ENCODE peak calls at places on chromosomes 11 and 22, in four cellular contexts. N is NCI-H774; F is stimulated activated naive CD4-positive, alpha-beta T cell treated with Interleukin-2 at 50 U/mL for 16 hours; X is activated gamma-delta T cell treated with Interleukin-2 at 50 U/mL for 16 hours. Q is an unnamed sample.

GRCh38 chr22:46537221-46537945 is at the start of gene CELSR1:
- DNase-seq in F (peak), N (no peak), X (no peak), Q (peak)

GRCh38 chr11:129695543-129696308 is 119.9 kb upstream of the TMEM45B start:
- DNase-seq in X (peak), N (peak), F (peak), Q (peak)

GRCh38 chr11:27613670-27613950 is 86.6 kb downstream of the BDNF start:
- DNase-seq in X (no peak), F (no peak), N (no peak), Q (no peak)

GRCh38 chr11:60429272-60429671 is at the start of gene MS4A5:
- DNase-seq in F (no peak), X (no peak), N (no peak), Q (no peak)

GRCh38 chr11:93221539-93221938 is 23.7 kb upstream of the SLC36A4 start:
- DNase-seq in X (no peak), F (no peak), N (peak), Q (no peak)

GRCh38 chr22:37843746-37844089 is 416 bp downstream of the ANKRD54 start:
- DNase-seq in N (no peak), F (peak), X (peak), Q (peak)

GRCh38 chr11:10450451-10451398 is 4.3 kb upstream of the AMPD3 start:
- DNase-seq in N (peak), X (peak), F (peak), Q (peak)

GRCh38 chr11:64643258-64643881 is 52.4 kb downstream of the SLC22A12 start:
- DNase-seq in X (no peak), N (no peak), F (no peak), Q (no peak)

GRCh38 chr11:42315846-42316245 is 856.4 kb upstream of the LRRC4C start:
- DNase-seq in F (no peak), X (no peak), N (no peak), Q (no peak)

GRCh38 chr11:20388096-20389055 is 860 bp downstream of the PRMT3 start:
- DNase-seq in X (no peak), F (no peak), N (no peak), Q (no peak)

GRCh38 chr11:122650619-122651018 is 4.9 kb upstream of the UBASH3B start:
- DNase-seq in X (no peak), N (no peak), F (no peak), Q (no peak)

GRCh38 chr11:96342131-96342970 is 644 bp downstream of the MAML2 start:
- DNase-seq in N (no peak), F (no peak), X (no peak), Q (no peak)

GRCh38 chr22:36902143-36902911 is 11.1 kb upstream of the CSF2RB start:
- DNase-seq in F (no peak), N (no peak), X (no peak), Q (no peak)

GRCh38 chr11:74142624-74143023 is 28.2 kb downstream of the C2CD3 start:
- DNase-seq in X (no peak), N (no peak), F (no peak), Q (no peak)

GRCh38 chr11:62721994-62722393 is 5.3 kb downstream of the HNRNPUL2 start:
- DNase-seq in F (no peak), N (no peak), X (no peak), Q (no peak)

GRCh38 chr11:131668867-131669780 is 298.7 kb downstream of the NTM start:
- DNase-seq in F (no peak), X (no peak), N (no peak), Q (peak)

GRCh38 chr11:95132956-95133355 is 43.3 kb downstream of the ENDOD1 start:
- DNase-seq in N (no peak), X (no peak), F (no peak), Q (no peak)

GRCh38 chr11:19370100-19370861 is 129.5 kb upstream of the E2F8 start:
- DNase-seq in N (no peak), F (no peak), X (no peak), Q (no peak)

GRCh38 chr11:84372366-84372765 is 1086.2 kb upstream of the CCDC90B start:
- DNase-seq in N (no peak), F (no peak), X (no peak), Q (no peak)

GRCh38 chr11:16028406-16028805 is 327.9 kb downstream of the SOX6 start:
- DNase-seq in F (no peak), N (no peak), X (no peak), Q (no peak)

GRCh38 chr22:36764060-36764459 is 11.9 kb downstream of the IFT27 start:
- DNase-seq in X (no peak), N (no peak), F (no peak), Q (no peak)

GRCh38 chr22:29339381-29340235 is 24.1 kb upstream of the RASL10A start:
- DNase-seq in F (no peak), N (no peak), X (no peak), Q (no peak)

GRCh38 chr22:37178350-37179125 is 9.5 kb downstream of the C1QTNF6 start:
- DNase-seq in X (no peak), N (no peak), F (no peak), Q (no peak)

GRCh38 chr11:34266987-34267386 is 90.8 kb downstream of the ABTB2 start:
- DNase-seq in N (no peak), F (no peak), X (no peak), Q (no peak)

GRCh38 chr11:39678996-39679395 is 1780.5 kb downstream of the LRRC4C start:
- DNase-seq in F (no peak), X (no peak), N (no peak), Q (no peak)

GRCh38 chr11:19881185-19881584 is 168.5 kb downstream of the NAV2 start:
- DNase-seq in X (no peak), N (no peak), F (no peak), Q (no peak)

GRCh38 chr11:112025682-112026081 is 474 bp downstream of the DLAT start:
- DNase-seq in N (no peak), X (no peak), F (no peak), Q (no peak)